ENCODE peak calls at places on chromosome 18, in seven cellular contexts. Z is breast epithelium, N is spleen, Y is heart left ventricle, V is tibial nerve, G is stomach, Q is right lobe of liver. C is an unnamed sample.

GRCh38 chr18:77023115-77023782 is 109.3 kb downstream of the MBP start:
- DNase-seq in Q (no peak), Y (no peak), N (no peak), Z (no peak), G (no peak), V (no peak), C (no peak)

GRCh38 chr18:60982958-60983357 is 350.3 kb upstream of the CDH20 start:
- DNase-seq in Z (no peak), N (no peak), Y (no peak), V (no peak), G (no peak), Q (no peak), C (no peak)

GRCh38 chr18:79962835-79963657 is 1.4 kb upstream of the HSBP1L1 start:
- DNase-seq in G (no peak), V (no peak), N (no peak), Z (no peak), Q (no peak), Y (no peak), C (no peak)

GRCh38 chr18:63195410-63196159 is 124.0 kb downstream of the BCL2 start:
- DNase-seq in Z (no peak), Q (no peak), V (no peak), Y (no peak), G (no peak), N (no peak), C (no peak)

GRCh38 chr18:37524546-37525301 is 40.9 kb downstream of the CELF4 start:
- DNase-seq in Y (no peak), V (no peak), Q (no peak), Z (no peak), G (no peak), N (no peak), C (no peak)

GRCh38 chr18:74682141-74682997 is 84.7 kb downstream of the ZNF407 start:
- DNase-seq in G (no peak), N (no peak), Z (no peak), Y (no peak), V (no peak), Q (no peak), C (no peak)

GRCh38 chr18:22846088-22846683 is 86.9 kb upstream of the RBBP8 start:
- DNase-seq in Z (no peak), V (no peak), N (no peak), Q (no peak), Y (no peak), G (no peak), C (no peak)

GRCh38 chr18:70132999-70133398 is 72.5 kb downstream of the RTTN start:
- DNase-seq in Q (no peak), Y (peak), Z (no peak), G (no peak), N (no peak), V (no peak), C (no peak)

GRCh38 chr18:74248189-74248975 is 43.4 kb downstream of the CYB5A start:
- DNase-seq in V (no peak), Z (no peak), G (no peak), Q (no peak), Y (no peak), N (no peak), C (no peak)

GRCh38 chr18:59267511-59268126 is 5.6 kb downstream of the RAX start:
- DNase-seq in Q (no peak), V (no peak), Z (no peak), G (no peak), Y (no peak), N (peak), C (no peak)

GRCh38 chr18:76984193-76985155 is 148.1 kb downstream of the MBP start:
- DNase-seq in Y (no peak), V (no peak), G (no peak), N (peak), Z (no peak), Q (no peak), C (no peak)

GRCh38 chr18:58263733-58264469 is 219.9 kb downstream of the NEDD4L start:
- DNase-seq in N (no peak), Q (no peak), V (no peak), Z (no peak), Y (no peak), G (no peak), C (no peak)

GRCh38 chr18:9619545-9619944 is 5.2 kb upstream of the PPP4R1 start:
- DNase-seq in G (no peak), N (no peak), Q (no peak), V (no peak), Z (no peak), Y (no peak), C (no peak)

GRCh38 chr18:2979027-2979570 is 33.8 kb downstream of the LPIN2 start:
- DNase-seq in G (no peak), Z (no peak), Y (no peak), N (no peak), Q (no peak), V (no peak), C (no peak)

GRCh38 chr18:39945076-39945475 is 2010.0 kb upstream of the PIK3C3 start:
- DNase-seq in G (no peak), V (no peak), Z (no peak), N (no peak), Y (no peak), Q (no peak), C (no peak)

GRCh38 chr18:35030234-35030989 is 10.8 kb upstream of the MAPRE2 start:
- DNase-seq in G (no peak), Z (no peak), V (no peak), Q (no peak), Y (no peak), N (no peak), C (no peak)

GRCh38 chr18:74836296-74837139 is 238.8 kb downstream of the ZNF407 start:
- DNase-seq in Z (no peak), V (no peak), G (peak), N (peak), Y (peak), Q (no peak), C (no peak)

GRCh38 chr18:30985753-30986152 is 56.8 kb downstream of the DSC3 start:
- DNase-seq in Z (no peak), Q (no peak), N (no peak), Y (no peak), V (no peak), G (no peak), C (no peak)

GRCh38 chr18:78127041-78127440 is 852.6 kb upstream of the SALL3 start:
- DNase-seq in Y (no peak), G (no peak), V (no peak), N (no peak), Q (no peak), Z (no peak), C (no peak)

GRCh38 chr18:48994044-48994651 is 43.4 kb upstream of the SMAD7 start:
- DNase-seq in Z (no peak), G (no peak), V (no peak), Y (peak), N (no peak), Q (no peak), C (no peak)

GRCh38 chr18:67846422-67847098 is 330.0 kb upstream of the DSEL start:
- DNase-seq in Z (no peak), N (no peak), Q (no peak), V (no peak), G (no peak), Y (no peak), C (no peak)

GRCh38 chr18:69002233-69002632 is 204.4 kb downstream of the CCDC102B start:
- DNase-seq in N (no peak), Q (no peak), G (no peak), V (no peak), Y (no peak), Z (no peak), C (no peak)

GRCh38 chr18:12585218-12585617 is 72.7 kb downstream of the SPIRE1 start:
- DNase-seq in Y (no peak), N (no peak), G (no peak), Z (no peak), Q (no peak), V (no peak), C (no peak)

GRCh38 chr18:12577848-12578247 is 80.1 kb downstream of the SPIRE1 start:
- DNase-seq in G (no peak), Q (no peak), Z (no peak), V (no peak), N (no peak), Y (no peak), C (no peak)

GRCh38 chr18:12579775-12580174 is 78.1 kb downstream of the SPIRE1 start:
- DNase-seq in V (no peak), G (no peak), Z (no peak), Y (no peak), Q (no peak), N (no peak), C (no peak)

DNA sequence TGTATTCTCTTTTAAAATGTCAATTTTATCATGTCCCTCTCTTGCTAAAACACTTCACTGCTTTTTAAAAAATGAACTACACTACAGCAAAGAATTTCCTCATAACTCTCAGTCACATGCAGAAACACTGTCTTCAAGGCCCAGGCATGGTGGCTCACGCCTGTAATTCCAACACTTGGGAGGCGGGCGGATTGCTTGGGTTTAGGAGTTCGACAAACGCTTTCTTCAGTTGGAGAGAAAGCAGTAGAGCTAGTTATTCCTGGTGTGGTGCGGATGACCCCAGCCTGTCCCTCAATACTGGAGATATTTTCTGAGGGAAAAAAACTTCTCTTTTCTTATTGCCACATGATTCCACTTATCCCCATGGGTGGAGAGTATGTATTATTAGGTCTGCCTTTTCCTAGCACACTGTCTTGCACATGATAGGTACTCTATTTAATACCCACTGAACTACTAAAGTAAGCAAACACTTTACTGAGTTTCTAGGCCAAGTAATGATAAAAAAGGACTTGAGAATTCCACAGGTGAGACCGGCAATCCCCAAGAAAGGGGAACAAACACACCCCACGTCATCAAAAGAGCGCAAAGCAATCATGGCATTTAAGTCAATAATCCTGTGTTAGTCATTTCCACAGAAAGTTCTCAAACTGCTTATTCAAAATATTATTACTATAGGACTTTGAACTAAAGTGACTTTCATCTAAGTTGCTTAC is 77.1 kb downstream of the SPIRE1 start:
- DNase-seq in Q (no peak), Z (no peak), G (no peak), Y (no peak), V (no peak), N (no peak), C (no peak)
- TF ChIP-seq POLR2A in Q (no peak), Z (no peak), G (no peak), Y (no peak), V (no peak), N (no peak), C (no peak)

GRCh38 chr18:50372743-50373142 is 2.1 kb upstream of the SKA1 start:
- DNase-seq in Q (no peak), G (no peak), V (no peak), Z (no peak), Y (no peak), N (no peak), C (no peak)

GRCh38 chr18:50373531-50373930 is 1.3 kb upstream of the SKA1 start:
- DNase-seq in V (no peak), N (no peak), Z (no peak), G (no peak), Y (no peak), Q (no peak), C (no peak)

GRCh38 chr18:50377061-50377798 is 2.4 kb downstream of the SKA1 start:
- DNase-seq in Y (no peak), Q (no peak), N (no peak), V (no peak), Z (no peak), G (no peak), C (no peak)

GRCh38 chr18:50374170-50374752 is 585 bp upstream of the SKA1 start:
- DNase-seq in V (no peak), Y (no peak), G (no peak), N (no peak), Q (no peak), Z (no peak), C (no peak)

GRCh38 chr18:50374753-50375391 is at the start of gene SKA1:
- DNase-seq in N (peak), G (peak), Y (peak), Z (peak), V (peak), Q (peak), C (peak)
- TF ChIP-seq POLR2A in N (no peak), G (no peak), Y (no peak), Z (no peak), V (peak), Q (peak), C (peak)

GRCh38 chr18:686339-687111 is 25.9 kb downstream of the ENOSF1 start:
- DNase-seq in Y (no peak), Q (no peak), Z (no peak), V (no peak), G (no peak), N (no peak), C (no peak)
- TF ChIP-seq POLR2A in Y (no peak), Q (no peak), Z (no peak), V (no peak), G (no peak), N (no peak), C (no peak)

DNA sequence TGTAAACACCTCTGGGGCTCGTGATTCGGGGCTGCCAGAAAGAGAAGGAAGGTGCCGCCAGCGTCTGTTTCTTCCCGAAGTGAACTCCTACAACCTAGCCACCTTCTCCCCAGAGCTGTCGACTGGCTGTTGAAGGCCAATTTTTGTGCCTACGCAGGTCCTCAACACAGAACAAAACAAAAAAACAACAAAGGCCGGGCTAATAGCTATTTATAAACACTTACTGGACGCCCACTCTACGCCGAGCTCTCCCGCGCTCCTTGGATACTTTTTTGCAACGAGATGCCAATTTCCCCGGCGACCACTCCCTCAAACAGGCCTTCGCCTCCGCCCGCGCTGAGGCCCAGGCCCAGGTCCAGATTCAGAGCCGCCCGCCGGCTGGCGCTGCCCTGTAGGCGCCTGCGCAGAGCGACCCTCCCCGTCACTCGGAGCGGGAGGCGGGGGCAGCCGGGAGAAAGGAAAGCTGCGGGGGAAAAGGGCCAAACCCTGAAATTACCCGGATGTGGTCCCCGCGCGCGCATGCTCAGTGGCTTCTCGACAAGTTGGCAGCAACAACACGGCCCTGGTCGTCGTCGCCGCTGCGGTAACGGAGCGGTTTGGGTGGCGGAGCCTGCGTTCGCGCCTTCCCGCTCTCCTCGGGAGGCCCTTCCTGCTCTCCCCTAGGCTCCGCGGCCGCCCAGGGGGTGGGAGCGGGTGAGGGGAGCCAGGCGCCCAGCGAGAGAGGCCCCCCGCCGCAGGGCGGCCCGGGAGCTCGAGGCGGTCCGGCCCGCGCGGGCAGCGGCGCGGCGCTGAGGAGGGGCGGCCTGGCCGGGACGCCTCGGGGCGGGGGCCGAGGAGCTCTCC is at the start of gene SMAD4:
- DNase-seq in V (peak), G (peak), Z (peak), N (peak), Q (peak), Y (peak), C (peak)
- TF ChIP-seq POLR2A in V (peak), G (no peak), Z (peak), N (peak), Q (peak), Y (no peak), C (peak)